ENCODE peak calls at places on chromosomes 3 and 15, in seven cellular contexts. B, Q, N, P, V, R and O are unnamed samples.

GRCh38 chr15:80580536-80581260 is 114.4 kb upstream of the ABHD17C start:
- DNase-seq in V (no peak), P (no peak), Q (no peak), B (no peak), R (no peak), N (no peak), O (no peak)

GRCh38 chr3:29515451-29515850 is 234.6 kb downstream of the RBMS3 start:
- DNase-seq in N (peak; percentile 75), V (peak; percentile 83), B (peak; percentile 70), R (peak; percentile 33), Q (no peak), P (peak; percentile 83), O (peak; percentile 53)

GRCh38 chr3:47503033-47503432 is 10.5 kb downstream of the ELP6 start:
- DNase-seq in Q (no peak), R (no peak), N (no peak), B (no peak), V (no peak), P (no peak), O (no peak)

GRCh38 chr15:75750261-75751050 is 37.8 kb upstream of the CSPG4 start:
- DNase-seq in B (no peak), R (no peak), N (no peak), P (no peak), V (no peak), Q (no peak), O (no peak)

GRCh38 chr15:70238917-70239316 is 141.2 kb upstream of the TLE3 start:
- DNase-seq in V (no peak), Q (no peak), N (no peak), R (no peak), B (no peak), P (no peak), O (no peak)

GRCh38 chr15:43370310-43370974 is 401 bp downstream of the ZSCAN29 start:
- DNase-seq in R (no peak), B (peak; percentile 48), Q (peak; percentile 67), V (peak; percentile 47), N (peak; percentile 12), P (peak; percentile 36), O (peak; percentile 83)

GRCh38 chr3:184338538-184338945 is 1.1 kb downstream of the FAM131A start:
- DNase-seq in N (no peak), B (peak; percentile 84), V (peak; percentile 87), Q (peak; percentile 97), P (peak; percentile 84), R (no peak), O (peak; percentile 96)

GRCh38 chr3:66812126-66812525 is 186.0 kb upstream of the KBTBD8 start:
- DNase-seq in Q (no peak), V (peak; percentile 69), B (peak; percentile 34), N (peak; percentile 38), R (peak; percentile 46), P (peak; percentile 70), O (peak; percentile 48)

GRCh38 chr3:72421786-72422185 is 426.5 kb downstream of the SHQ1 start:
- DNase-seq in V (no peak), N (no peak), P (no peak), B (no peak), R (no peak), Q (no peak), O (no peak)

GRCh38 chr3:178342111-178342510 is 194.1 kb upstream of the KCNMB2 start:
- DNase-seq in N (no peak), V (no peak), R (no peak), B (no peak), P (peak; percentile 45), Q (no peak), O (no peak)

GRCh38 chr15:78209646-78210348 is 24.6 kb downstream of the ACSBG1 start:
- DNase-seq in V (no peak), P (no peak), B (no peak), Q (no peak), N (no peak), R (no peak), O (no peak)

GRCh38 chr15:74783072-74783807 is 1.4 kb downstream of the CSK start:
- DNase-seq in Q (peak; percentile 59), P (peak; percentile 33), B (peak; percentile 38), V (peak; percentile 36), N (no peak), R (peak; percentile 87), O (peak; percentile 87)

GRCh38 chr3:13287833-13288232 is 132.3 kb downstream of the NUP210 start:
- DNase-seq in Q (no peak), V (no peak), N (no peak), B (no peak), P (no peak), R (no peak), O (no peak)

GRCh38 chr3:10344147-10344943 is 23.4 kb upstream of the SEC13 start:
- DNase-seq in R (peak; percentile 51), Q (peak; percentile 86), V (peak; percentile 54), B (peak; percentile 43), N (no peak), P (peak; percentile 32), O (peak; percentile 95)

GRCh38 chr15:48572823-48573222 is 72.7 kb downstream of the FBN1 start:
- DNase-seq in Q (no peak), P (no peak), V (no peak), N (no peak), R (no peak), B (no peak), O (no peak)

GRCh38 chr3:15339786-15340215 is 7.4 kb upstream of the SH3BP5 start:
- DNase-seq in Q (no peak), V (peak; percentile 75), B (peak; percentile 66), R (no peak), P (peak; percentile 81), N (peak; percentile 58), O (peak; percentile 88)

GRCh38 chr3:47664519-47664918 is 85.9 kb upstream of the CSPG5 start:
- DNase-seq in N (no peak), Q (peak; percentile 33), R (no peak), V (no peak), B (no peak), P (peak; percentile 41), O (peak; percentile 14)

GRCh38 chr15:80776420-80777045 is 2.6 kb upstream of the CEMIP start:
- DNase-seq in Q (peak; percentile 76), R (peak; percentile 67), V (peak; percentile 87), P (peak; percentile 67), N (peak; percentile 69), B (peak; percentile 81), O (peak; percentile 89)

GRCh38 chr3:31288641-31289100 is 244.1 kb upstream of the STT3B start:
- DNase-seq in P (peak; percentile 86), V (peak; percentile 60), Q (no peak), B (peak; percentile 86), N (peak; percentile 95), R (peak; percentile 24), O (no peak)

GRCh38 chr3:54957711-54958110 is 29.9 kb upstream of the LRTM1 start:
- DNase-seq in N (no peak), P (peak; percentile 83), Q (no peak), B (no peak), V (peak; percentile 31), R (no peak), O (no peak)

GRCh38 chr3:155619118-155619915 is 125.6 kb downstream of the PLCH1 start:
- DNase-seq in N (no peak), R (no peak), P (no peak), B (no peak), V (no peak), Q (no peak), O (no peak)

GRCh38 chr3:25789209-25789595 is 688 bp upstream of the OXSM start:
- DNase-seq in R (no peak), V (no peak), N (no peak), Q (no peak), B (no peak), P (no peak), O (no peak)

GRCh38 chr3:173739716-173740115 is 342.2 kb downstream of the NLGN1 start:
- DNase-seq in R (no peak), B (peak; percentile 83), N (no peak), Q (no peak), V (peak; percentile 31), P (peak; percentile 72), O (no peak)

GRCh38 chr15:37045241-37045640 is 55.1 kb downstream of the MEIS2 start:
- DNase-seq in R (no peak), B (no peak), N (no peak), V (no peak), P (no peak), Q (no peak), O (no peak)

GRCh38 chr3:9067352-9067975 is 104.2 kb upstream of the RAD18 start:
- DNase-seq in Q (peak; percentile 69), B (peak; percentile 61), P (peak; percentile 56), N (peak; percentile 23), R (peak; percentile 46), V (peak; percentile 71), O (peak; percentile 83)

GRCh38 chr3:150748648-150749047 is 14.3 kb downstream of the SIAH2 start:
- DNase-seq in R (no peak), P (peak; percentile 51), Q (no peak), N (no peak), B (no peak), V (no peak), O (no peak)

GRCh38 chr3:134054231-134054630 is 24.5 kb upstream of the SLCO2A1 start:
- DNase-seq in N (no peak), R (no peak), P (peak; percentile 16), Q (no peak), V (no peak), B (no peak), O (peak; percentile 11)

DNA sequence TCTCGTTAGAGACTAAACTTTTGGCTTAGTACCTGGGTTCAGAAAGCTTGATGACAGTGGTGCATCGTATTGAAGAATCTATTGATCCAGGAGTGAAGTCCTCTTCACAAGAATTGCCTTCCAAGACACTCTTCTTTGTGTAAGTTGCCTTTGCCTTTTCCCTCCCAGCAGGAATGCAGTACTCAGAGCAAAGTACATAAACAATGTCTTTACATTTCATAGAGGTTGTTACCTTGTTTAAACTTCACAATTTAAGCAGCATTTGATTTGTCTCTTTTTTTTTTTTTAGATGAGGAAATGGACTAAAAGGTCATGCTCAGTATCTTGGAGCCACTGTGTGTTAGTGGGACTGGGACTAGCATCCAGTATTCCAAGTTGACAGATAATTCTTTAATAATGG is 9.9 kb downstream of the RAB7A start:
- DNase-seq in B (no peak), R (no peak), N (no peak), P (no peak), Q (no peak), V (no peak), O (no peak)
- H3K36me3 ChIP-seq in B (peaks cover 2% of the 10 kb centered on the region), R (peaks cover 7% of the 10 kb centered on the region), N (no peaks in the 10 kb centered on the region), P (no peaks in the 10 kb centered on the region), Q (no peaks in the 10 kb centered on the region), V (peaks cover 5% of the 10 kb centered on the region), O (peaks cover 2% of the 10 kb centered on the region)

GRCh38 chr3:182052360-182052759 is 340.6 kb downstream of the SOX2 start:
- DNase-seq in N (peak; percentile 87), V (no peak), P (no peak), Q (no peak), B (no peak), R (no peak), O (no peak)
- TF ChIP-seq CTCF in N (peak; percentile 6), V (no peak), P (no peak), Q (no peak), B (no peak), R (no peak), O (no peak)

DNA sequence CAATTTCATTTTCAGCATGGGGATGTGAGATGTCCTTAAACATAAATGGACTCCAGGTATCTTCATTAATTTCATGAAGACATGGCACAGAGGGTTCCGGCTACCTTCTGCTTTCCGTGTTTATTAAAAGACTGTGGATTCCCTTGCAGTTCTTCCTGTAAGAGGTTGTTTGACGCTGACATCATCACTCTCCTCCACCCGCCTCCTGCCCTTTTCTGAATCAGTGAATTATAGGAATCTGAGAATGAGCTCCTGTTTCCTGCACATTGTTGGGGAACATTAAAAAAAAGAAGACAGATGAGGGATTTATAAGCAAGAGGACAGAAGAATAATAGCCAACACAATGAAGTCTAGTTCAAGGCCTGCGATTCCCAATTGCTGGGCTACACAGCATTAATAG is 191.3 kb downstream of the LPP start:
- DNase-seq in R (no peak), B (peak; percentile 95), Q (no peak), P (peak; percentile 92), N (no peak), V (peak; percentile 57), O (peak; percentile 44)
- H2AFZ ChIP-seq in R (no peak overlapping the region), B (peak overlapping the region; percentile 1), Q (peak overlapping the region; percentile 17), P (no peak overlapping the region), N (no peak overlapping the region), V (no peak overlapping the region), O (no peak overlapping the region)

GRCh38 chr15:65451989-65452388 is 29.2 kb upstream of the IGDCC4 start:
- DNase-seq in V (no peak), Q (no peak), N (no peak), B (no peak), P (no peak), R (no peak), O (no peak)
- H3K36me3 ChIP-seq in V (peaks cover 36% of the 10 kb centered on the region), Q (peaks cover 48% of the 10 kb centered on the region), N (peaks cover 35% of the 10 kb centered on the region), B (peaks cover 22% of the 10 kb centered on the region), P (no peaks in the 10 kb centered on the region), R (peaks cover 7% of the 10 kb centered on the region), O (peaks cover 41% of the 10 kb centered on the region)